ENCODE peak calls at places on chromosomes 3 and 15, in five cellular contexts. O, Y, L, N and P are unnamed samples.

GRCh38 chr15:81336568-81336967 is 12.6 kb upstream of the STARD5 start:
- DNase-seq in O (peak), Y (peak), L (no peak), N (peak), P (peak)

GRCh38 chr3:144142151-144142855 is 170.7 kb downstream of the DIPK2A start:
- DNase-seq in O (no peak), Y (no peak), L (no peak), N (peak), P (no peak)

GRCh38 chr15:68543546-68544008 is 35.2 kb upstream of the CORO2B start:
- DNase-seq in O (no peak), Y (no peak), L (no peak), N (peak), P (no peak)

GRCh38 chr3:123431658-123432323 is 17.1 kb downstream of the ADCY5 start:
- DNase-seq in O (no peak), Y (no peak), L (no peak), N (no peak), P (no peak)

GRCh38 chr3:14510838-14511622 is 29.1 kb downstream of the GRIP2 start:
- DNase-seq in O (no peak), Y (no peak), L (no peak), N (no peak), P (no peak)

GRCh38 chr15:82047493-82048446 is 2.0 kb upstream of the MEX3B start:
- DNase-seq in O (no peak), Y (no peak), L (peak), N (peak), P (no peak)

GRCh38 chr3:181210275-181210674 is 220.7 kb upstream of the DNAJC19 start:
- DNase-seq in O (peak), Y (peak), L (peak), N (peak), P (peak)

GRCh38 chr3:44338010-44338827 is at the start of gene TCAIM:
- DNase-seq in O (peak), Y (peak), L (peak), N (peak), P (peak)

GRCh38 chr3:4726549-4726948 is 233.4 kb downstream of the ITPR1 start:
- DNase-seq in O (no peak), Y (no peak), L (no peak), N (peak), P (no peak)

GRCh38 chr3:115068799-115069198 is 78.3 kb downstream of the ZBTB20 start:
- DNase-seq in O (no peak), Y (no peak), L (no peak), N (no peak), P (no peak)

GRCh38 chr3:20040476-20041196 is 390 bp downstream of the KAT2B start:
- DNase-seq in O (peak), Y (peak), L (peak), N (peak), P (peak)

GRCh38 chr15:29364429-29365078 is 94.9 kb upstream of the NSMCE3 start:
- DNase-seq in O (no peak), Y (no peak), L (peak), N (peak), P (no peak)

GRCh38 chr15:80609111-80609510 is 86.0 kb upstream of the ABHD17C start:
- DNase-seq in O (no peak), Y (no peak), L (no peak), N (no peak), P (no peak)

GRCh38 chr3:157127268-157127667 is 32.7 kb downstream of the CCNL1 start:
- DNase-seq in O (no peak), Y (no peak), L (no peak), N (no peak), P (no peak)

GRCh38 chr3:59595830-59596229 is 546.0 kb upstream of the CFAP20DC start:
- DNase-seq in O (no peak), Y (no peak), L (no peak), N (no peak), P (no peak)

GRCh38 chr3:150132101-150132749 is 161.5 kb upstream of the PFN2 start:
- DNase-seq in O (no peak), Y (no peak), L (no peak), N (no peak), P (no peak)

GRCh38 chr3:117059054-117059989 is 349.7 kb downstream of the TUSC7 start:
- DNase-seq in O (peak), Y (peak), L (peak), N (peak), P (peak)

GRCh38 chr3:190983875-190984274 is 121.4 kb upstream of the GMNC start:
- DNase-seq in O (no peak), Y (peak), L (no peak), N (no peak), P (peak)

GRCh38 chr15:74543583-74543982 is 2.6 kb downstream of the ARID3B start:
- DNase-seq in O (no peak), Y (peak), L (no peak), N (no peak), P (peak)

GRCh38 chr3:114270019-114270418 is 23.8 kb upstream of the TIGIT start:
- DNase-seq in O (no peak), Y (no peak), L (no peak), N (no peak), P (no peak)

GRCh38 chr3:141333796-141334626 is 34.3 kb upstream of the ZBTB38 start:
- DNase-seq in O (no peak), Y (no peak), L (no peak), N (peak), P (no peak)

GRCh38 chr15:99435138-99435695 is 130.6 kb upstream of the MEF2A start:
- DNase-seq in O (no peak), Y (peak), L (no peak), N (no peak), P (no peak)

GRCh38 chr3:58164199-58164879 is 46.4 kb downstream of the DNASE1L3 start:
- DNase-seq in O (no peak), Y (no peak), L (no peak), N (peak), P (no peak)

GRCh38 chr3:163891771-163892170 is 1186.5 kb downstream of the SI start:
- DNase-seq in O (no peak), Y (no peak), L (no peak), N (no peak), P (no peak)

GRCh38 chr3:139113231-139113749 is 68.6 kb upstream of the PRR23C start:
- DNase-seq in O (peak), Y (no peak), L (no peak), N (no peak), P (no peak)

GRCh38 chr3:57006048-57006709 is 54.3 kb upstream of the SPATA12 start:
- DNase-seq in O (no peak), Y (no peak), L (no peak), N (no peak), P (no peak)

GRCh38 chr15:80444680-80445251 is 40.6 kb downstream of the ARNT2 start:
- DNase-seq in O (no peak), Y (no peak), L (no peak), N (no peak), P (no peak)

GRCh38 chr15:91471410-91471993 is 371.4 kb downstream of the SV2B start:
- DNase-seq in O (no peak), Y (no peak), L (no peak), N (no peak), P (no peak)

GRCh38 chr3:125310623-125311076 is 64.5 kb downstream of the ZNF148 start:
- DNase-seq in O (no peak), Y (no peak), L (no peak), N (no peak), P (peak)

GRCh38 chr3:159480046-159480445 is 508.6 kb upstream of the IL12A start:
- DNase-seq in O (no peak), Y (no peak), L (no peak), N (no peak), P (no peak)

GRCh38 chr15:67571643-67572415 is 29.3 kb downstream of the MAP2K5 start:
- DNase-seq in O (no peak), Y (no peak), L (no peak), N (no peak), P (no peak)

GRCh38 chr3:132290833-132291232 is 26.4 kb upstream of the ACP3 start:
- DNase-seq in O (no peak), Y (no peak), L (no peak), N (peak), P (no peak)

GRCh38 chr3:183802989-183803388 is 22.4 kb downstream of the MAP6D1 start:
- DNase-seq in O (no peak), Y (no peak), L (no peak), N (no peak), P (no peak)

GRCh38 chr3:183799471-183799870 is 25.9 kb downstream of the MAP6D1 start:
- DNase-seq in O (no peak), Y (no peak), L (no peak), N (no peak), P (no peak)

GRCh38 chr3:183794452-183794851 is 30.9 kb downstream of the MAP6D1 start:
- DNase-seq in O (no peak), Y (no peak), L (no peak), N (no peak), P (no peak)

GRCh38 chr3:183800221-183800863 is 25.0 kb downstream of the MAP6D1 start:
- DNase-seq in O (no peak), Y (no peak), L (no peak), N (no peak), P (peak)
- H3K4me2 ChIP-seq in O (no peak), Y (no peak), L (no peak), N (no peak), P (peak)

GRCh38 chr15:62402687-62403086 is 237.6 kb upstream of the C2CD4B start:
- DNase-seq in O (no peak), Y (no peak), L (no peak), N (no peak), P (no peak)

GRCh38 chr15:62400778-62401177 is 235.7 kb upstream of the C2CD4B start:
- DNase-seq in O (no peak), Y (no peak), L (no peak), N (no peak), P (no peak)

GRCh38 chr15:62404194-62404985 is 239.3 kb upstream of the C2CD4B start:
- DNase-seq in O (no peak), Y (no peak), L (no peak), N (no peak), P (no peak)

GRCh38 chr15:62406268-62406667 is 241.2 kb upstream of the C2CD4B start:
- DNase-seq in O (no peak), Y (no peak), L (no peak), N (no peak), P (no peak)

GRCh38 chr15:62403164-62403809 is 238.2 kb upstream of the C2CD4B start:
- DNase-seq in O (no peak), Y (no peak), L (no peak), N (peak), P (no peak)
- H2AFZ ChIP-seq in O (no peak), Y (no peak), L (no peak), N (no peak), P (no peak)

DNA sequence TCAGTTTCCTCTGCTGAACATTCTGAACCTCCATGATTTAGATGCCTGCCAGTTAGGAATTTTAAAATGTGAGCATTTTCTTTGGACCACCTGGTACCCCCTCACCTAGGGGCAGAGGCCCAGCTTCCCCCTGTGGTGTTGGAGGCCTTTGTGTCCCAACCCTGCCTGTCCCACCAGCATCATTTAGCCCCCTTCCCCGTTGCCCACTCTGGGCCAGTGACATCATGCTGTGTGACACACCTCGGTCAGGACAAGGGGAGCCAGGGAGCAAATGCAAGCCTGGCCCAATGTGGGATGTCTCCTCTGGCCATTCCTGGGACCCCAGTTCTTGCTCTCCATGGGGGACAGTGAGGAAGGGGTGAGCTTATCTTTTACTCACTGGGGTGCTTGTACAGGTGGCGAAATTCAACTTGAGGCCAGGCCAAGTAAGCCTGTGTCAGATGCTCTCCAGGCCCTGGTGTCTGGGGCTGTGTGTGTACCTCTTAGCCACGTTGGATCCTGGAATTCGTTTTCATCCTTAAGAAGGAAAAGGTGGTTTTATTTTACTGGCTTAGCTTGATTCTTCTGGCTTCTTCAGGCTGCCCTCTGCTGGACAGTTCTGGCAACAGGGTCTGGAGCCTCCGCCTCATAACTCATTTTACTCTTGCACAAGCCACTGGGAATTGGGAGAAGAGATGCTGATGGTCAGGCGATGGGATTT is 49.7 kb upstream of the MYZAP start:
- DNase-seq in O (peak), Y (peak), L (peak), N (peak), P (no peak)
- TF ChIP-seq EZH2phosphoT487 in O (no peak), Y (no peak), L (no peak), N (no peak), P (no peak)

GRCh38 chr15:90106522-90107117 is 4.4 kb upstream of the IDH2 start:
- DNase-seq in O (no peak), Y (no peak), L (no peak), N (peak), P (no peak)

GRCh38 chr15:90101969-90102890 is at the start of gene IDH2:
- DNase-seq in O (peak), Y (peak), L (peak), N (peak), P (peak)

GRCh38 chr15:90105521-90105920 is 3.3 kb upstream of the IDH2 start:
- DNase-seq in O (no peak), Y (no peak), L (no peak), N (no peak), P (no peak)

GRCh38 chr15:90103669-90104329 is 1.5 kb upstream of the IDH2 start:
- DNase-seq in O (no peak), Y (no peak), L (no peak), N (no peak), P (no peak)

DNA sequence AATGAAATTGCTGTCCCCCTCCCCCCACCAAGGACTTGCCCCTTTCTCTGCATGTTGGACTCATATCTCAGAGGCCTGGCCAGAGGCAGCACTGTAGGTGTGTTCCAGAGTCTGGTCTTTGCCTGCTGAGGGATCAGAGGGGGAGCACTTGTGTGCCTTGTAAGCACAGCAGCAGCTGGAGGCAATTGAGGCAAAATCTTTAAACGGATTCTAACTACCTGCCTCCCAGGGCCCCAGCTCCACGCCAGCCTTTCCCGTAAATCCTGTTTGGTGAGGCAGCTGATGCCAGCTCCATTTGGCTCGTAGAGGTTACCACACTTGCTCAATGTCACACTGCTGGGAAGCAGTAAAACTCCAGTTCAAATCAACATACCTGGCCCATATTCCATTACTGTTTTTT is 2.3 kb upstream of the IDH2 start:
- DNase-seq in O (no peak), Y (no peak), L (no peak), N (no peak), P (no peak)
- H3K4me2 ChIP-seq in O (no peak), Y (no peak), L (no peak), N (no peak), P (no peak)

GRCh38 chr15:51343466-51343865 is 2.0 kb downstream of the GLDN start:
- DNase-seq in O (no peak), Y (no peak), L (no peak), N (no peak), P (no peak)

GRCh38 chr15:51350723-51351122 is 9.3 kb downstream of the GLDN start:
- DNase-seq in O (no peak), Y (no peak), L (no peak), N (no peak), P (no peak)

GRCh38 chr15:51349156-51349844 is 7.8 kb downstream of the GLDN start:
- DNase-seq in O (no peak), Y (no peak), L (no peak), N (peak), P (peak)

DNA sequence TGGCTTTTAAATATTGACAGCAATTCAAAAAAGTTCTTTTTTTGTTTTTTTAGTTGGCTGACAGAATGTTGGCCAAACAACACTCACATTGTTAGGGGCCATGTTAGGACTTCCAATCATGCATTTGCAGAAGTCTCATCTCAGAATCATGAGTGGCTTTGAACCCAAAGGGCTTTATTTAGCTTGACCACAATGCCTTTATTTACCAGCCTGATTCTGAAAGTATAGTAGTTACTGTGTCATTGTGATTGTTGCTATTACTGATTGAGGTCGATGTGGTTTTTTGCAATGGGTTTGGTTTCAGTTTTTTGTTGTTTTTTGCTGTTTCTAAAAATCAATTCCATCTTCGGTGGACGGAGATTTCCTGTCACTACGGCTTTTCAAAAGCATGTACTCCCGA is 7.2 kb downstream of the GLDN start:
- DNase-seq in O (no peak), Y (no peak), L (no peak), N (no peak), P (peak)
- H2AFZ ChIP-seq in O (no peak), Y (no peak), L (no peak), N (peak), P (no peak)

GRCh38 chr15:89515477-89515876 is 19.1 kb upstream of the RHCG start:
- DNase-seq in O (no peak), Y (no peak), L (no peak), N (no peak), P (no peak)

GRCh38 chr15:89514186-89514585 is 17.8 kb upstream of the RHCG start:
- DNase-seq in O (no peak), Y (no peak), L (no peak), N (no peak), P (no peak)

GRCh38 chr15:89512631-89513030 is 16.2 kb upstream of the RHCG start:
- DNase-seq in O (no peak), Y (no peak), L (no peak), N (no peak), P (no peak)

GRCh38 chr15:89513284-89513683 is 16.9 kb upstream of the RHCG start:
- DNase-seq in O (no peak), Y (no peak), L (no peak), N (no peak), P (no peak)

DNA sequence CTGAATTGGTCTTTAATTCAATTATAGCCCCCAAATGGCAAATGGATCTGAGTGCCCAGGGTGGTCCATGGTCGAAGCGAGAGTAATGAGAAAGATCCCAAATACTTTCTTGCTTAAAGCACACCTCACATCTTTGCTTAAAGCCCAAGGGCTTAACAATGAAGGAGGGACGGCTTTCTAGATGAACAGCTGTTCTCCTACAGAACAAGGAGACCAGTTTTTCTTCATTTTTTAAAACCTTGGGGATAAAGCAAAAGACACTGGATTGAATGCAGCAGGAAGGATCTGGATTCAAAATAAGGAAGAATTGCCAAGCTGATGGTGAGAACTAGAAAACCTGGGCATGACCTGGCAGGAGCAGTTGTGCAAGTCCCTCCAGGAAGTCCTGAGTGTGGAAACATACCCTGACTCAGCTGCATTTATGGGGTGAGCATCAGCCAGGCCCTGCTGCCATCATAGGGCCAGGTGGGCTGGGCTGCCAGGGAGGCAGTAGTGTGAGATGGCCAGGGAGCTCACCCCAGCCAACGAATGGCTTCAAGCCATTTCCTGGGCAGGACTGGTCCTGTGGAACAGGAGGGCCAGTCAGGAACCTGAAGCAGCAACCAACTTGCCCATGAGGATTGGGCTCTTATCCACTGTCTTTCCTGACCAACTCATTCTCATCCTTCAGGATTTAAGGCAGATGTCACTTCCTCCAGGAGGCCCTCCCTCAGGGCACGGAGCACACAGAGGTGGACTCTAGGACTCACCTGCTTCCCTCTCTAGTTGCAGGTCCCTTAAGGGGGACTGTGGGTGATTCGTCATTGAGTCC is 18.4 kb upstream of the RHCG start:
- DNase-seq in O (no peak), Y (no peak), L (no peak), N (peak), P (no peak)
- TF ChIP-seq EZH2phosphoT487 in O (no peak), Y (no peak), L (no peak), N (no peak), P (no peak)